ENCODE peak calls at places on chromosomes 11 and 22, in six cellular contexts. C, H, N, Y, L and Z are unnamed samples.

GRCh38 chr11:6480299-6480914 is 724 bp downstream of the ARFIP2 start:
- DNase-seq in C (no peak), H (no peak), N (no peak), Y (no peak), L (no peak), Z (no peak)

GRCh38 chr11:119737678-119738439 is 8.9 kb upstream of the NECTIN1 start:
- DNase-seq in C (no peak), H (no peak), N (no peak), Y (no peak), L (no peak), Z (no peak)

GRCh38 chr22:42060489-42060888 is 10.1 kb downstream of the NAGA start:
- DNase-seq in C (no peak), H (no peak), N (no peak), Y (no peak), L (no peak), Z (no peak)

GRCh38 chr22:42035256-42035655 is 35.4 kb downstream of the NAGA start:
- DNase-seq in C (no peak), H (no peak), N (no peak), Y (no peak), L (no peak), Z (no peak)

GRCh38 chr11:80240245-80240644 is 799.4 kb upstream of the TENM4 start:
- DNase-seq in C (no peak), H (no peak), N (no peak), Y (no peak), L (no peak), Z (no peak)

GRCh38 chr11:129290966-129291365 is 84.7 kb upstream of the BARX2 start:
- DNase-seq in C (no peak), H (no peak), N (no peak), Y (no peak), L (no peak), Z (no peak)

GRCh38 chr11:75697906-75698563 is 19.6 kb upstream of the MOGAT2 start:
- DNase-seq in C (no peak), H (no peak), N (no peak), Y (no peak), L (no peak), Z (no peak)

GRCh38 chr11:57349491-57350274 is 11.5 kb downstream of the P2RX3 start:
- DNase-seq in C (peak), H (peak), N (peak), Y (peak), L (no peak), Z (peak)

GRCh38 chr22:43308451-43309235 is 34.5 kb downstream of the SCUBE1 start:
- DNase-seq in C (no peak), H (peak), N (no peak), Y (no peak), L (no peak), Z (no peak)

GRCh38 chr11:71558996-71559395 is 6.4 kb upstream of the KRTAP5-10 start:
- DNase-seq in C (no peak), H (no peak), N (no peak), Y (no peak), L (no peak), Z (no peak)

GRCh38 chr22:48436201-48436931 is 1391.3 kb downstream of the BRD1 start:
- DNase-seq in C (no peak), H (no peak), N (no peak), Y (no peak), L (no peak), Z (no peak)

GRCh38 chr11:65899356-65900124 is 648 bp downstream of the FOSL1 start:
- DNase-seq in C (peak), H (peak), N (peak), Y (peak), L (no peak), Z (peak)

GRCh38 chr11:22626573-22627239 is 1.1 kb upstream of the FANCF start:
- DNase-seq in C (no peak), H (no peak), N (no peak), Y (no peak), L (no peak), Z (no peak)

GRCh38 chr22:42511401-42511891 is 8.2 kb downstream of the RRP7A start:
- DNase-seq in C (no peak), H (no peak), N (no peak), Y (no peak), L (no peak), Z (no peak)

GRCh38 chr11:8807544-8808225 is 103.3 kb upstream of the AKIP1 start:
- DNase-seq in C (no peak), H (peak), N (no peak), Y (no peak), L (no peak), Z (no peak)

GRCh38 chr11:34425863-34426262 is 12.9 kb upstream of the CAT start:
- DNase-seq in C (no peak), H (no peak), N (no peak), Y (no peak), L (no peak), Z (no peak)

GRCh38 chr11:1301220-1302000 is 8.0 kb downstream of the TOLLIP start:
- DNase-seq in C (no peak), H (no peak), N (no peak), Y (no peak), L (no peak), Z (no peak)

GRCh38 chr11:12175694-12176241 is 65.4 kb downstream of the MICAL2 start:
- DNase-seq in C (peak), H (peak), N (no peak), Y (no peak), L (no peak), Z (no peak)

GRCh38 chr11:104319396-104319795 is 155.4 kb upstream of the PDGFD start:
- DNase-seq in C (no peak), H (no peak), N (no peak), Y (no peak), L (no peak), Z (no peak)

GRCh38 chr22:46542011-46542985 is 4.9 kb upstream of the CELSR1 start:
- DNase-seq in C (peak), H (peak), N (peak), Y (peak), L (peak), Z (peak)

GRCh38 chr11:45041556-45041955 is 90.9 kb upstream of the TP53I11 start:
- DNase-seq in C (no peak), H (no peak), N (no peak), Y (no peak), L (no peak), Z (no peak)

GRCh38 chr11:50072226-50073112 is 39.8 kb downstream of the OR4C45 start:
- DNase-seq in C (no peak), H (no peak), N (no peak), Y (no peak), L (no peak), Z (no peak)

GRCh38 chr11:129374081-129374992 is 1.3 kb upstream of the BARX2 start:
- DNase-seq in C (peak), H (no peak), N (peak), Y (no peak), L (no peak), Z (no peak)

GRCh38 chr11:35185696-35186095 is 46.7 kb downstream of the CD44 start:
- DNase-seq in C (no peak), H (peak), N (no peak), Y (no peak), L (no peak), Z (no peak)

GRCh38 chr11:111745719-111746504 is 20.3 kb downstream of the PPP2R1B start:
- DNase-seq in C (no peak), H (peak), N (no peak), Y (no peak), L (no peak), Z (no peak)
- TF ChIP-seq SMC3 in C (no peak), H (no peak), N (no peak), Y (no peak), L (no peak), Z (no peak)

DNA sequence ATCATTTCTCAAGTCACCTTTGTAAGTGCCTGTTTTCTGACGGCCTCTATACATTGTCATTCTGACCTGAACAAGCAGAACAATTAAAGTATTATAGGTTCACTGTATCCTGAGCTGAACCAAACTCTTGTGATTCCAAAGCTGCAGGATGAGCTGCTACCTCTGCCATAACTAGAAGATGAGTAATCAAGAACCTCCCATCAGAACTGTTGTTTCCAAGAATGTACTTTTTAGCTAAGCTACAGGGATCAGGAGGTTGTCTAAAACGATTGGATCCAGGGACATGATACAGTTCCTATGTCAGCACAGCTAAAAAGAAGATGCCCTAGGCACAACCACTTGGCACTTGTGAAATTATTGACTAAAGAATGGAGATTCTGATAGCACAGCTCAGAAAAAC is 288.3 kb upstream of the CCDC90B start:
- DNase-seq in C (no peak), H (peak), N (no peak), Y (no peak), L (no peak), Z (no peak)
- TF ChIP-seq RAD21 in C (no peak), H (no peak), N (no peak), Y (no peak), L (no peak), Z (no peak)

GRCh38 chr11:28654191-28654590 is 546.0 kb downstream of the METTL15 start:
- DNase-seq in C (no peak), H (no peak), N (no peak), Y (no peak), L (no peak), Z (no peak)

GRCh38 chr11:28659716-28660348 is 551.6 kb downstream of the METTL15 start:
- DNase-seq in C (no peak), H (peak), N (no peak), Y (no peak), L (no peak), Z (no peak)

GRCh38 chr11:28657378-28658030 is 549.3 kb downstream of the METTL15 start:
- DNase-seq in C (no peak), H (peak), N (no peak), Y (no peak), L (no peak), Z (no peak)
- TF ChIP-seq SMC3 in C (no peak), H (no peak), N (no peak), Y (no peak), L (no peak), Z (no peak)

GRCh38 chr11:111697910-111698309 is 68.3 kb downstream of the PPP2R1B start:
- DNase-seq in C (no peak), H (no peak), N (no peak), Y (no peak), L (peak), Z (no peak)

GRCh38 chr11:111699579-111700156 is 66.5 kb downstream of the PPP2R1B start:
- DNase-seq in C (no peak), H (no peak), N (no peak), Y (no peak), L (no peak), Z (peak)

GRCh38 chr11:111698852-111699559 is 67.2 kb downstream of the PPP2R1B start:
- DNase-seq in C (no peak), H (peak), N (no peak), Y (no peak), L (no peak), Z (peak)

GRCh38 chr11:111694851-111695250 is 71.3 kb downstream of the PPP2R1B start:
- DNase-seq in C (peak), H (peak), N (no peak), Y (no peak), L (no peak), Z (no peak)

DNA sequence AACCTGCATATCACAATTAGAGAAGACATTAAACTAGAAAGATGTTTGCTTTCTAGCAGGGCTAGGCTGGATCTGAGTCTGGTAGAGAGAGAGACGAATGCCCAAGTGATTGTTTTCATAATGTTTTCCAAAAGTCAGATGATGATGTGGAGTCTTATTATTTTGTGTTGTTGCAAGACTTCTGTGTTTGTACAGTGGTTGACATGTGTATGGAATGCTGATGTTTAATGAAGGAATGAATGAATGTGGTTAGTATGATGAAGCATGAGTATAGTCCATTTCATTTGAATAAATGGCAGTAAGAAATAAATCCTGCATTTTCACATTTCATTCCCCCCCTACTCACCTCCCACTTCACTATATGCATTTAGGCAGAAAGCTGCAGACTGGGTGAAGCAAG is 69.6 kb downstream of the PPP2R1B start:
- DNase-seq in C (no peak), H (peak), N (no peak), Y (no peak), L (no peak), Z (no peak)
- TF ChIP-seq RAD21 in C (no peak), H (no peak), N (no peak), Y (no peak), L (no peak), Z (no peak)

GRCh38 chr11:111923951-111924350 is 5.2 kb downstream of the C11orf52 start:
- DNase-seq in C (no peak), H (no peak), N (no peak), Y (no peak), L (no peak), Z (no peak)
- TF ChIP-seq SMC3 in C (no peak), H (no peak), N (no peak), Y (no peak), L (no peak), Z (no peak)

GRCh38 chr11:63804259-63804658 is 9.0 kb upstream of the SPINDOC start:
- DNase-seq in C (no peak), H (no peak), N (no peak), Y (no peak), L (no peak), Z (no peak)

GRCh38 chr11:63805844-63806415 is 7.3 kb upstream of the SPINDOC start:
- DNase-seq in C (no peak), H (no peak), N (no peak), Y (no peak), L (no peak), Z (no peak)

GRCh38 chr11:63800921-63801320 is 12.3 kb upstream of the SPINDOC start:
- DNase-seq in C (no peak), H (no peak), N (no peak), Y (no peak), L (no peak), Z (no peak)

DNA sequence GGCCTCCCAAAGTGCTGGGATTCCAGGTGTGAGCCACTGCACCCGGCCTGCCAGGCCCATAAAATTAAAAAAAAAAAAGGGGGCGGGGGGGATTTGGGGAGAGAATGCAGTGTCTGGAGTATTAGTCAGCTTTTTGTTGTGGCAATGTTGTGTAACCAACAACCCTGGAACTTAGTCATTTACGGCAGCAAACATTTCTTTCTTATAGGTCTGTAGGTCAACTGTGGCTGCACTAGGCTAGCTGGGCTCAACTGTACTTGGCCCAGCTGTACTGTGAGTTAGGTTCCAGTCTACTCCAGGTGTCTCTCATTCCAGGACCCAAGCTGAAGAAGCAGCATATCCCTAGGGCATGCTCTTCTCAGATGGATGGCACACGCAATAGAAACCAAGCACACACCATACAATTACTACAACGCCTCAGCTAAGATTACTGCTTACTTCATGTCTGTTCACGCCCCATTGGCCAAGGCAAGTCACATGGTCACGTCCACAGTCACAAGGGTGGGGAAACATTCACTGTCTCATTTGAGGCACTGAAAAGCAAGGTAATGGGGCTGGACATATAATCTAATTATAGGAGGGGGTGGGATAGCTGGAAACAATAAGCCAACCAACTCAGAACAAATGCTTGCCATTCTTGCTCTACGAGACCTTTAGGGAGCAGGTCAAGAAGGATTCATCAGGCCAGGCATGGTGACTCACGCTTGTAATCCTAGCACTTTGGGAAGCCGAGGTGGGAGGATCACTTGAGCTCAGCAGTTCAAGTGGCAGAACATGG is 10.4 kb upstream of the SPINDOC start:
- DNase-seq in C (peak), H (peak), N (no peak), Y (no peak), L (no peak), Z (peak)
- TF ChIP-seq RAD21 in C (no peak), H (no peak), N (no peak), Y (no peak), L (no peak), Z (no peak)

GRCh38 chr22:38613588-38613987 is 42.6 kb downstream of the FAM227A start:
- DNase-seq in C (no peak), H (no peak), N (no peak), Y (no peak), L (peak), Z (no peak)
- TF ChIP-seq SMC3 in C (no peak), H (no peak), N (no peak), Y (no peak), L (no peak), Z (no peak)

DNA sequence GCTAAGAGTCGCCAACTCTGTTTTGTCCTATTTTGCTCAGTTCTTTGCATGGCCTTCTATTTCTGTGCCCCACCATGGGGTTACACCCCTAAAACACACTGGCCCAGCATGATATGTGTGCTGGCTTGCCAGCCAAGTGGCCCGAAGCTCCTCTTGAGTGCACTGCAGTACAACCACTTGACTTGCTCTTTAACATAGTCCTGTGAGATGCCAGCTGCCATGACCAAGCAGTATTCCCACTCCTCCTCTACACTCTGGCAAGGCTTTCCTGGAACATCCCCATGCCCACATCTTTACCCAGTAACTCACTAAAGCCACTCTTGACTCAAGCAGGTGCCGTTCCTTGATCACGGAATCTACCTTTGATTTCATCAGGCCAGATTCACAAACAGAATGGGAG is 102.9 kb upstream of the GAL start:
- DNase-seq in C (peak), H (no peak), N (no peak), Y (no peak), L (no peak), Z (no peak)
- TF ChIP-seq RAD21 in C (no peak), H (no peak), N (no peak), Y (no peak), L (no peak), Z (no peak)

DNA sequence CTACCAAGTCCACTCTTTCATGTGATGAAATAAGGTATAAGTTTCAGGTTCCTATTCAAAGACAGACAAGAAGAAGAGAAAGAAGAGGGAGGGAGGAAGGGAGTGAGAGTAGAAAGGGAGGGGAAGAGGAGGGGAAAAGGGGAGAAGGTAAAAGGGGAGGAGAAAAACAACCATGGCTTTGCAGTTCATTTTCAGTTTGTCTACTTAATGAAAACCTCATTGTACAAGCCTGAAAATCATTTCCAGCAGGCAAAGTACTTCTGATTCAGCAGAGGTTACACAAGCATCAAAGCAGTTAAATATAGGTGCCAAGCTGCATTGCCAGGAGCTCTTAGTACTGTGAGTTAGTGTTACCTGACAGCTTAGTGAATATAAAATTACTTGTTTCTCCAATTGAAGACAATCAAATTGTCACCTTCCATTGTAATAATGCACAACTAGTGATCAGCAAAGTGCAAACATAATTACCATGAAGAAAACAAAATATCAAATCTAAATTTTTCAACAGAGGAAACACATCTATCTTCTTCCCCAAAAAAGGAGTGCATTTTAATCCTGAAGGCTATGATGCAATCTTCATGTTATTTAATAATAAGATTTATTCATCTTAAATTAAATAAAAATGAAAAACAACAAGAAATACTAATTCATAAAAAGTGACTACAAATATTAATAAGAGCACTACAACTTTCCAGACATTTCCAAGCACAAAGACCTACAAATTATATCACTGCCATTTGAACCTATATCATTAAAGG is 8.2 kb downstream of the SOX6 start:
- DNase-seq in C (no peak), H (peak), N (no peak), Y (no peak), L (no peak), Z (no peak)
- TF ChIP-seq SMC3 in C (no peak), H (no peak), N (no peak), Y (no peak), L (no peak), Z (no peak)